ENCODE peak calls at places on chromosomes 4 and X, in ten cellular contexts. R, H, Y, L, B, V, N, F, S and Q are unnamed samples.

GRCh38 chr4:189974056-189974455 is 33.4 kb downstream of the FRG1 start:
- DNase-seq in R (peak; percentile 42), H (no peak), Y (no peak), L (peak; percentile 2), B (no peak), V (no peak), N (no peak), F (no peak), S (no peak), Q (peak; percentile 0)

GRCh38 chrX:135295238-135295943 is 13.9 kb upstream of the ETDC start:
- DNase-seq in R (peak; percentile 80), H (peak; percentile 38), Y (no peak), L (peak; percentile 31), B (no peak), V (no peak), N (peak; percentile 29), F (peak; percentile 31), S (no peak), Q (peak; percentile 22)

GRCh38 chr4:108433832-108434231 is 186.5 kb upstream of the RPL34 start:
- DNase-seq in R (no peak), H (no peak), Y (no peak), L (peak; percentile 42), B (no peak), V (no peak), N (no peak), F (peak; percentile 89), S (no peak), Q (peak; percentile 69)

GRCh38 chr4:93870876-93871458 is 42.4 kb downstream of the ATOH1 start:
- DNase-seq in R (no peak), H (no peak), Y (no peak), L (no peak), B (no peak), V (no peak), N (no peak), F (no peak), S (no peak), Q (no peak)

GRCh38 chrX:12567857-12568256 is 223.4 kb upstream of the PRPS2 start:
- DNase-seq in R (peak; percentile 15), H (peak; percentile 26), Y (no peak), L (peak; percentile 5), B (no peak), V (no peak), N (no peak), F (no peak), S (no peak), Q (peak; percentile 31)

GRCh38 chrX:104343408-104344129 is 88.8 kb upstream of the ESX1 start:
- DNase-seq in R (peak; percentile 91), H (peak; percentile 88), Y (no peak), L (peak; percentile 87), B (no peak), V (peak; percentile 30), N (no peak), F (peak; percentile 77), S (no peak), Q (peak; percentile 68)

GRCh38 chrX:8405631-8406030 is 59.0 kb upstream of the VCX3B start:
- DNase-seq in R (no peak), H (no peak), Y (no peak), L (no peak), B (no peak), V (no peak), N (no peak), F (peak; percentile 51), S (no peak), Q (no peak)

GRCh38 chr4:6854098-6854744 is 55.4 kb upstream of the TBC1D14 start:
- DNase-seq in R (no peak), H (no peak), Y (no peak), L (no peak), B (no peak), V (no peak), N (no peak), F (no peak), S (no peak), Q (no peak)

GRCh38 chr4:123659759-123660158 is 263.2 kb downstream of the SPRY1 start:
- DNase-seq in R (peak; percentile 68), H (peak; percentile 20), Y (no peak), L (no peak), B (no peak), V (no peak), N (no peak), F (no peak), S (no peak), Q (peak; percentile 12)
- TF ChIP-seq CTCF in R (peak; percentile 50), H (peak; percentile 17), Y (no peak), L (peak; percentile 41), B (peak; percentile 40), V (no peak), N (peak; percentile 31), F (peak; percentile 10), S (no peak), Q (no peak)

DNA sequence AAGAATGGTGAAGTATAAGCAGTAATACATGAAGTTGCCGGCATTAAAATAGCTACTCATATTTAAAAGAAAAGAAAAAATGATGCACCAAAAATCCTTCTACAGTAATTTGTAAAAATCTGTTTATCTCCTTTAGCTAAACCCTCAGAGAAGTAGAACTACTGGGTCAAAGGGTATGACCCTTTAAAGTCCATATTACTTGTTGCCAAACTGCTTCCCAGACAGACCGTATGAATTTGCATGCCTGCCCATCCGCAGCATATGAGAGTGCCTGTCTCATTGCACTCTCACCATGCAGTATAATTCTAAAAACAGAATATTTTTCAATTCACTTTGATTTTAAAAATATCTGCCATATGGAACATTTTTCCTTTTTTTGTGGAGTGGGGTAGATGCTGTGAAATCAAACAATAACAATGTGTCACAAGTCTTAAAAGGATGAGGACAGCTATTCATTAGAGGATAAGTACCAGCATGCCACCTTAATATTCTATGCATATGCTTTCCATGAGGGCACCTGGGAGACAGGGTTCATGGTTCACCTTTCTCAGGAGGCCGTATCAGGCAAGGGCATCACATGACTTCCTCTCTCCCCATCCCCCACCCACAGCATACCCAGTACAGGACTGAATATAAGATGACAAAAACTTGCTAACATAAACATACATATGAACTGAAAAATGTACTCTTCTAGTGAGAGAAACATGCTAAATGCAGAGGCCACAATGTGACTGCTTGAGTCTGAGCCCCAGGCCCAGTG is 17.8 kb downstream of the ZDHHC9 start:
- DNase-seq in R (no peak), H (no peak), Y (no peak), L (no peak), B (no peak), V (no peak), N (no peak), F (no peak), S (no peak), Q (no peak)
- H3K4me3 ChIP-seq in R (no peak overlapping the region), H (no peak overlapping the region), Y (no peak overlapping the region), L (no peak overlapping the region), B (no peak overlapping the region), V (no peak overlapping the region), N (no peak overlapping the region), F (no peak overlapping the region), S (no peak overlapping the region), Q (no peak overlapping the region)

GRCh38 chr4:145523117-145523516 is 41.5 kb downstream of the SMAD1 start:
- DNase-seq in R (no peak), H (no peak), Y (no peak), L (no peak), B (no peak), V (no peak), N (no peak), F (no peak), S (no peak), Q (no peak)

GRCh38 chr4:145527773-145528172 is 46.1 kb downstream of the SMAD1 start:
- DNase-seq in R (no peak), H (no peak), Y (no peak), L (no peak), B (no peak), V (no peak), N (no peak), F (no peak), S (no peak), Q (no peak)

GRCh38 chr4:145528601-145529000 is 46.9 kb downstream of the SMAD1 start:
- DNase-seq in R (no peak), H (no peak), Y (no peak), L (no peak), B (no peak), V (no peak), N (no peak), F (no peak), S (no peak), Q (no peak)

GRCh38 chr4:145524535-145524934 is 42.9 kb downstream of the SMAD1 start:
- DNase-seq in R (no peak), H (no peak), Y (no peak), L (no peak), B (no peak), V (no peak), N (no peak), F (no peak), S (no peak), Q (no peak)

DNA sequence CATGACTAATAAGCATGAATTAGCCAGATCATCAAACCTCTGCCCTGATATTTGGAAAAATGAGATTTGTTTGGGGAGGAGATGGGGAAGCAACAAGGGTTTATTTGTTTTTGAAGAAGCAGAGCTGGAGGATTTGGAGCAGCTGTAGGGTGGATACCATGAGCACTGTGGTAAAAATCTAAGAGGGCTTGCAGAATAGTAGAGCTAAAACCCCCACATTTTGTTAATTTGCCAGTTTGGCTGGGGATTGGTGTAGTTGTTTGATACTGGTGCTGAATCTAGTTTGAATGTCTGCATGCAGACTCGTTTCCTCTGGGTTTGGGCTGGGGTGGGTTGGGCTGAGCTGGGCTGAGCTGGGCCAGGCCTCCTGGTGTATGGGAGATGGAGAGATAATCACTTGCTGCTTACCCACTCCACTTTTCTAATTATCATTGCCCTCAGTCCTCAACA is 43.7 kb downstream of the SMAD1 start:
- DNase-seq in R (no peak), H (no peak), Y (no peak), L (no peak), B (no peak), V (no peak), N (no peak), F (no peak), S (no peak), Q (peak; percentile 47)
- TF ChIP-seq CTCF in R (no peak), H (no peak), Y (no peak), L (no peak), B (no peak), V (no peak), N (no peak), F (no peak), S (no peak), Q (no peak)

GRCh38 chrX:1659664-1660461 is 45.0 kb downstream of the ASMT start:
- DNase-seq in R (no peak), H (no peak), Y (no peak), L (no peak), B (no peak), V (no peak), N (no peak), F (no peak), S (no peak), Q (no peak)

GRCh38 chrX:1658083-1658463 is 43.2 kb downstream of the ASMT start:
- DNase-seq in R (no peak), H (no peak), Y (no peak), L (no peak), B (no peak), V (no peak), N (no peak), F (no peak), S (no peak), Q (no peak)

GRCh38 chrX:1657367-1658082 is 42.7 kb downstream of the ASMT start:
- DNase-seq in R (no peak), H (peak; percentile 36), Y (no peak), L (no peak), B (no peak), V (no peak), N (no peak), F (peak; percentile 18), S (no peak), Q (peak; percentile 16)

GRCh38 chrX:1661048-1661921 is 46.4 kb downstream of the ASMT start:
- DNase-seq in R (peak; percentile 96), H (no peak), Y (no peak), L (no peak), B (peak; percentile 22), V (peak; percentile 15), N (no peak), F (no peak), S (no peak), Q (no peak)

DNA sequence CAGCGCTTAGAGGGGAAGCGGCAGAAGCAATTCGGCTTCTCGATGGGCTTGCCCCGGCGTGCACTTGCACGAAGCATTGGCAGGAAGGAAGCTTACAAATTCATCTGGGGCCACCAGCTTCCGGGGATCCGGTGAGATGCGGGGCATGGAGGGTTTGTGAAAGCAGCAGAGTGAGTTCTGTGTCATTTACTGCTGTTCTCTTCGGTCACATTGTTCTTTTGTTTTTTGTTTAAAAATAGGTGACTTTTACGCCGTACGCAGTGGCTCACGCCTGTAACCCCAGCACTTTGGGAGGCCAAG is 47.0 kb downstream of the ASMT start:
- DNase-seq in R (no peak), H (no peak), Y (no peak), L (no peak), B (no peak), V (no peak), N (no peak), F (no peak), S (no peak), Q (no peak)
- H3K4me3 ChIP-seq in R (no peak overlapping the region), H (no peak overlapping the region), Y (no peak overlapping the region), L (no peak overlapping the region), B (no peak overlapping the region), V (no peak overlapping the region), N (no peak overlapping the region), F (no peak overlapping the region), S (no peak overlapping the region), Q (no peak overlapping the region)